ENCODE peak calls at places on chromosomes 7 and 10, in ten cellular contexts. One of them, this sample, is unnamed.

GRCh38 chr7:111734955-111735660 is 172.8 kb upstream of the IMMP2L start:
- DNase-seq in GM23338: no peak
- DNase-seq in hepatocyte: no peak
- DNase-seq in neural progenitor cell: no peak
- DNase-seq in fibroblast of lung: peak; percentile 41
- DNase-seq in PC-9: no peak
- DNase-seq in PC-3: no peak
- DNase-seq in osteoblast: no peak
- DNase-seq in endothelial cell of umbilical vein: no peak
- DNase-seq in OCI-LY7: no peak
- DNase-seq in this sample: no peak

GRCh38 chr10:11511325-11511724 is 100.1 kb downstream of the USP6NL start:
- DNase-seq in GM23338: no peak
- DNase-seq in hepatocyte: no peak
- DNase-seq in neural progenitor cell: no peak
- DNase-seq in fibroblast of lung: no peak
- DNase-seq in PC-9: no peak
- DNase-seq in PC-3: no peak
- DNase-seq in osteoblast: no peak
- DNase-seq in endothelial cell of umbilical vein: no peak
- DNase-seq in OCI-LY7: no peak
- DNase-seq in this sample: no peak

GRCh38 chr10:78851652-78852051 is 217.1 kb upstream of the ZMIZ1 start:
- DNase-seq in GM23338: no peak
- DNase-seq in hepatocyte: peak; percentile 33
- DNase-seq in neural progenitor cell: no peak
- DNase-seq in fibroblast of lung: peak; percentile 22
- DNase-seq in PC-9: no peak
- DNase-seq in PC-3: no peak
- DNase-seq in osteoblast: no peak
- DNase-seq in endothelial cell of umbilical vein: no peak
- DNase-seq in OCI-LY7: no peak
- DNase-seq in this sample: no peak

GRCh38 chr10:47364911-47365310 is 16.7 kb downstream of the RBP3 start:
- DNase-seq in GM23338: no peak
- DNase-seq in hepatocyte: no peak
- DNase-seq in neural progenitor cell: no peak
- DNase-seq in fibroblast of lung: no peak
- DNase-seq in PC-9: no peak
- DNase-seq in PC-3: no peak
- DNase-seq in osteoblast: peak; percentile 32
- DNase-seq in endothelial cell of umbilical vein: no peak
- DNase-seq in OCI-LY7: no peak
- DNase-seq in this sample: no peak

GRCh38 chr10:123743441-123744225 is 77.5 kb downstream of the GPR26 start:
- DNase-seq in GM23338: no peak
- DNase-seq in hepatocyte: no peak
- DNase-seq in neural progenitor cell: no peak
- DNase-seq in fibroblast of lung: no peak
- DNase-seq in PC-9: peak; percentile 35
- DNase-seq in PC-3: peak; percentile 13
- DNase-seq in osteoblast: peak; percentile 23
- DNase-seq in endothelial cell of umbilical vein: no peak
- DNase-seq in OCI-LY7: no peak
- DNase-seq in this sample: no peak

GRCh38 chr7:35680403-35681013 is 14.4 kb downstream of the HERPUD2 start:
- DNase-seq in GM23338: no peak
- DNase-seq in hepatocyte: no peak
- DNase-seq in neural progenitor cell: no peak
- DNase-seq in fibroblast of lung: no peak
- DNase-seq in PC-9: no peak
- DNase-seq in PC-3: no peak
- DNase-seq in osteoblast: peak; percentile 76
- DNase-seq in endothelial cell of umbilical vein: no peak
- DNase-seq in OCI-LY7: no peak
- DNase-seq in this sample: peak; percentile 17

GRCh38 chr10:33901166-33901565 is 566.7 kb upstream of the NRP1 start:
- DNase-seq in GM23338: no peak
- DNase-seq in hepatocyte: no peak
- DNase-seq in neural progenitor cell: no peak
- DNase-seq in fibroblast of lung: peak; percentile 95
- DNase-seq in PC-9: no peak
- DNase-seq in PC-3: peak; percentile 98
- DNase-seq in osteoblast: no peak
- DNase-seq in endothelial cell of umbilical vein: peak; percentile 61
- DNase-seq in OCI-LY7: no peak
- DNase-seq in this sample: peak; percentile 86

GRCh38 chr10:17051851-17052250 is 77.8 kb downstream of the CUBN start:
- DNase-seq in GM23338: no peak
- DNase-seq in hepatocyte: no peak
- DNase-seq in neural progenitor cell: no peak
- DNase-seq in fibroblast of lung: no peak
- DNase-seq in PC-9: no peak
- DNase-seq in PC-3: no peak
- DNase-seq in osteoblast: no peak
- DNase-seq in endothelial cell of umbilical vein: no peak
- DNase-seq in OCI-LY7: no peak
- DNase-seq in this sample: no peak

GRCh38 chr7:149704507-149704906 is 68.9 kb downstream of the ZNF467 start:
- DNase-seq in GM23338: no peak
- DNase-seq in hepatocyte: no peak
- DNase-seq in neural progenitor cell: no peak
- DNase-seq in fibroblast of lung: no peak
- DNase-seq in PC-9: no peak
- DNase-seq in PC-3: no peak
- DNase-seq in osteoblast: peak; percentile 68
- DNase-seq in endothelial cell of umbilical vein: no peak
- DNase-seq in OCI-LY7: no peak
- DNase-seq in this sample: peak; percentile 39

GRCh38 chr10:101272229-101272868 is 43.1 kb upstream of the LBX1 start:
- DNase-seq in GM23338: peak; percentile 90
- DNase-seq in hepatocyte: peak; percentile 73
- DNase-seq in neural progenitor cell: peak; percentile 83
- DNase-seq in fibroblast of lung: peak; percentile 50
- DNase-seq in PC-9: no peak
- DNase-seq in PC-3: peak; percentile 68
- DNase-seq in osteoblast: peak; percentile 95
- DNase-seq in endothelial cell of umbilical vein: peak; percentile 70
- DNase-seq in OCI-LY7: peak; percentile 60
- DNase-seq in this sample: peak; percentile 10

GRCh38 chr10:3530346-3531096 is 254.5 kb downstream of the KLF6 start:
- DNase-seq in GM23338: no peak
- DNase-seq in hepatocyte: no peak
- DNase-seq in neural progenitor cell: no peak
- DNase-seq in fibroblast of lung: no peak
- DNase-seq in PC-9: no peak
- DNase-seq in PC-3: peak; percentile 59
- DNase-seq in osteoblast: no peak
- DNase-seq in endothelial cell of umbilical vein: no peak
- DNase-seq in OCI-LY7: no peak
- DNase-seq in this sample: peak; percentile 39

GRCh38 chr10:114044251-114045070 is 795 bp downstream of the ADRB1 start:
- DNase-seq in GM23338: peak; percentile 54
- DNase-seq in hepatocyte: peak; percentile 11
- DNase-seq in neural progenitor cell: peak; percentile 35
- DNase-seq in fibroblast of lung: no peak
- DNase-seq in PC-9: no peak
- DNase-seq in PC-3: no peak
- DNase-seq in osteoblast: peak; percentile 84
- DNase-seq in endothelial cell of umbilical vein: peak; percentile 10
- DNase-seq in OCI-LY7: no peak
- DNase-seq in this sample: no peak

GRCh38 chr10:9814285-9814866 is 1203.3 kb upstream of the CELF2 start:
- DNase-seq in GM23338: no peak
- DNase-seq in hepatocyte: no peak
- DNase-seq in neural progenitor cell: no peak
- DNase-seq in fibroblast of lung: peak; percentile 59
- DNase-seq in PC-9: no peak
- DNase-seq in PC-3: no peak
- DNase-seq in osteoblast: peak; percentile 50
- DNase-seq in endothelial cell of umbilical vein: no peak
- DNase-seq in OCI-LY7: no peak
- DNase-seq in this sample: peak; percentile 54

GRCh38 chr7:55550010-55550409 is 22.3 kb downstream of the VOPP1 start:
- DNase-seq in GM23338: no peak
- DNase-seq in hepatocyte: no peak
- DNase-seq in neural progenitor cell: no peak
- DNase-seq in fibroblast of lung: no peak
- DNase-seq in PC-9: no peak
- DNase-seq in PC-3: peak; percentile 82
- DNase-seq in osteoblast: no peak
- DNase-seq in endothelial cell of umbilical vein: peak; percentile 69
- DNase-seq in OCI-LY7: peak; percentile 68
- DNase-seq in this sample: no peak

GRCh38 chr7:148924011-148924410 is 39.9 kb upstream of the EZH2 start:
- DNase-seq in GM23338: no peak
- DNase-seq in hepatocyte: no peak
- DNase-seq in neural progenitor cell: no peak
- DNase-seq in fibroblast of lung: no peak
- DNase-seq in PC-9: no peak
- DNase-seq in PC-3: no peak
- DNase-seq in osteoblast: no peak
- DNase-seq in endothelial cell of umbilical vein: no peak
- DNase-seq in OCI-LY7: no peak
- DNase-seq in this sample: no peak

GRCh38 chr10:125079091-125079600 is 81.2 kb downstream of the CTBP2 start:
- DNase-seq in GM23338: no peak
- DNase-seq in hepatocyte: no peak
- DNase-seq in neural progenitor cell: no peak
- DNase-seq in fibroblast of lung: no peak
- DNase-seq in PC-9: no peak
- DNase-seq in PC-3: no peak
- DNase-seq in osteoblast: no peak
- DNase-seq in endothelial cell of umbilical vein: no peak
- DNase-seq in OCI-LY7: no peak
- DNase-seq in this sample: no peak
- H3K27ac ChIP-seq in GM23338: peak overlapping the region; percentile 26
- H3K27ac ChIP-seq in hepatocyte: no peak overlapping the region
- H3K27ac ChIP-seq in neural progenitor cell: no peak overlapping the region
- H3K27ac ChIP-seq in fibroblast of lung: no peak overlapping the region
- H3K27ac ChIP-seq in PC-9: no peak overlapping the region
- H3K27ac ChIP-seq in PC-3: no peak overlapping the region
- H3K27ac ChIP-seq in osteoblast: no peak overlapping the region
- H3K27ac ChIP-seq in endothelial cell of umbilical vein: no peak overlapping the region
- H3K27ac ChIP-seq in OCI-LY7: no peak overlapping the region
- H3K27ac ChIP-seq in this sample: no peak overlapping the region

GRCh38 chr7:137231167-137231566 is 112.4 kb downstream of the PTN start:
- DNase-seq in GM23338: no peak
- DNase-seq in hepatocyte: no peak
- DNase-seq in neural progenitor cell: no peak
- DNase-seq in fibroblast of lung: no peak
- DNase-seq in PC-9: no peak
- DNase-seq in PC-3: no peak
- DNase-seq in osteoblast: no peak
- DNase-seq in endothelial cell of umbilical vein: no peak
- DNase-seq in OCI-LY7: no peak
- DNase-seq in this sample: no peak

GRCh38 chr7:137235434-137235833 is 108.1 kb downstream of the PTN start:
- DNase-seq in GM23338: no peak
- DNase-seq in hepatocyte: no peak
- DNase-seq in neural progenitor cell: no peak
- DNase-seq in fibroblast of lung: no peak
- DNase-seq in PC-9: no peak
- DNase-seq in PC-3: no peak
- DNase-seq in osteoblast: no peak
- DNase-seq in endothelial cell of umbilical vein: no peak
- DNase-seq in OCI-LY7: peak; percentile 11
- DNase-seq in this sample: no peak
- H3K36me3 ChIP-seq in GM23338: no peaks in the 10 kb centered on the region
- H3K36me3 ChIP-seq in hepatocyte: no peaks in the 10 kb centered on the region
- H3K36me3 ChIP-seq in neural progenitor cell: no peaks in the 10 kb centered on the region
- H3K36me3 ChIP-seq in fibroblast of lung: no peaks in the 10 kb centered on the region
- H3K36me3 ChIP-seq in PC-9: no peaks in the 10 kb centered on the region
- H3K36me3 ChIP-seq in PC-3: no peaks in the 10 kb centered on the region
- H3K36me3 ChIP-seq in osteoblast: no peaks in the 10 kb centered on the region
- H3K36me3 ChIP-seq in endothelial cell of umbilical vein: no peaks in the 10 kb centered on the region
- H3K36me3 ChIP-seq in OCI-LY7: no peaks in the 10 kb centered on the region
- H3K36me3 ChIP-seq in this sample: no peaks in the 10 kb centered on the region

DNA sequence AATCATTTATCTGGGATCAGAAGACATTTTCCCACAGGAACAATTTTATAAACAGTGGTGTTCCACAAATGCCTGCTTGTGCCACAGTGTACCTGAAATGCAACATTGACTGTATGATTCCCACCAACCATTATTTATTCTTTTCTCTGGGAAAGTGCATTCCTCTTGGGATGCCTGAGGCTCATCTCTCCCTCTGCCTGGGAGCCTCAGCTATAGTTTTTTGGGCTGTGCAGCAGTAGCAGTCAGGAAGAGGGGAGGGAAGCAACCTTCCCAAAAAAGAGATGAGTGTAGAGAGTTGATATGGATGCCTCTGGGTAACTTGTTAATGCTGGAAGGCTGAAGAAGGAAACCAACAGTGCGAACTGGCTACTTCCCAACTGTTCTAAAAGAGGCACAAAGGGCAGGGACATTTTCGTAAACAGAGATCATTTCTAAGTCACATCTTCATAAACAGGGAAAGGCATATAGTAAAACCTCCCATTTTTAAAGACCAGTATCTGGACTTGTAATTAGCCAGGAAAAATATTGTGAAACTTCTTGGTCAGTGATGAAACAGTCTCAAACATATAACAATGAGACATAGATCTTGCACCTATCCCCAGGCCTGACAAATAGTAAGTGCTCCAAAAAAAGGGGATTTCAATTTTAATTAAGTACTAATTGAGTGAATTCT is 1.4 kb upstream of the CALD1 start:
- DNase-seq in GM23338: no peak
- DNase-seq in hepatocyte: no peak
- DNase-seq in neural progenitor cell: no peak
- DNase-seq in fibroblast of lung: peak; percentile 56
- DNase-seq in PC-9: peak; percentile 1
- DNase-seq in PC-3: no peak
- DNase-seq in osteoblast: peak; percentile 47
- DNase-seq in endothelial cell of umbilical vein: peak; percentile 47
- DNase-seq in OCI-LY7: no peak
- DNase-seq in this sample: no peak
- H4K20me1 ChIP-seq in GM23338: no peaks in the 10 kb centered on the region
- H4K20me1 ChIP-seq in hepatocyte: no peaks in the 10 kb centered on the region
- H4K20me1 ChIP-seq in neural progenitor cell: no peaks in the 10 kb centered on the region
- H4K20me1 ChIP-seq in fibroblast of lung: no peaks in the 10 kb centered on the region
- H4K20me1 ChIP-seq in PC-9: no peaks in the 10 kb centered on the region
- H4K20me1 ChIP-seq in PC-3: no peaks in the 10 kb centered on the region
- H4K20me1 ChIP-seq in osteoblast: peaks cover 22% of the 10 kb centered on the region
- H4K20me1 ChIP-seq in endothelial cell of umbilical vein: no peaks in the 10 kb centered on the region
- H4K20me1 ChIP-seq in OCI-LY7: no peaks in the 10 kb centered on the region
- H4K20me1 ChIP-seq in this sample: peaks cover 34% of the 10 kb centered on the region

DNA sequence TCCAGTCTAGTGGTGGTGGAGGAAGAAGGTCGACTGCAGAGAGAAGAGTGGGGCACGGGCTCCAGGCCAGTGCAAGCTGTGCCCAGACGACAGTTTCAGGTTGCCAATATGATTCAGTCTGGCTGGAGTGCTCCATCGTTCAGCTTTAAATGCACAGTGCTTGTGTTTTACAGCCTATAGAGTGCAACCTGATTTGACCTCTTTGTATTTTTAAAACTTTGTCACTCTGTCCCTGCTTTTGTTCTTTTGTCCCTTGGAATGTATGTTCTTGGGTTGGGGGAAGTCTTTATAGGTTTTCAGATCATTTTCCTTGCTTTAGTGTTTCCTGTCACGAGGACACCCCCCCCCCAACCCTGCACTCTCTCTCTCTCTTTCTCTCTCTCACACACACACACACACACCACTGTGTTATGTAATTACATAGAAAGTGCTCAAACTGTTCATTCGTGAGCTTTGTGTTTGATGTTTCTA is 198.0 kb downstream of the CAMK1D start:
- DNase-seq in GM23338: no peak
- DNase-seq in hepatocyte: no peak
- DNase-seq in neural progenitor cell: no peak
- DNase-seq in fibroblast of lung: no peak
- DNase-seq in PC-9: no peak
- DNase-seq in PC-3: no peak
- DNase-seq in osteoblast: no peak
- DNase-seq in endothelial cell of umbilical vein: no peak
- DNase-seq in OCI-LY7: no peak
- DNase-seq in this sample: no peak
- H3K27ac ChIP-seq in GM23338: no peak overlapping the region
- H3K27ac ChIP-seq in hepatocyte: no peak overlapping the region
- H3K27ac ChIP-seq in neural progenitor cell: no peak overlapping the region
- H3K27ac ChIP-seq in fibroblast of lung: no peak overlapping the region
- H3K27ac ChIP-seq in PC-9: no peak overlapping the region
- H3K27ac ChIP-seq in PC-3: no peak overlapping the region
- H3K27ac ChIP-seq in osteoblast: no peak overlapping the region
- H3K27ac ChIP-seq in endothelial cell of umbilical vein: no peak overlapping the region
- H3K27ac ChIP-seq in OCI-LY7: no peak overlapping the region
- H3K27ac ChIP-seq in this sample: no peak overlapping the region